ENCODE peak calls at places on chromosomes 2 and 18, in ten cellular contexts. D is heart left ventricle; G is effector memory CD4-positive, alpha-beta T cell; H is esophagus squamous epithelium; L is small intestine; N is mesendoderm; E is psoas muscle; M is neural progenitor cell; K is mammary epithelial cell; P is thoracic aorta. S is an unnamed sample.

GRCh38 chr2:168945508-168945907 is 44.4 kb downstream of the G6PC2 start:
- DNase-seq in D (no peak), G (no peak), H (no peak), L (no peak), N (no peak), E (no peak), M (no peak), K (no peak), P (no peak), S (no peak)

GRCh38 chr2:224126459-224126858 is 87.4 kb upstream of the SERPINE2 start:
- DNase-seq in D (no peak), G (no peak), H (no peak), L (no peak), N (no peak), E (no peak), M (no peak), K (no peak), P (no peak), S (no peak)

GRCh38 chr2:212480447-212480846 is 58.2 kb downstream of the ERBB4 start:
- DNase-seq in D (no peak), G (no peak), H (no peak), L (no peak), N (no peak), E (no peak), M (no peak), K (no peak), P (no peak), S (no peak)

GRCh38 chr2:46955764-46956163 is 40.2 kb upstream of the MCFD2 start:
- DNase-seq in D (no peak), G (no peak), H (no peak), L (no peak), N (no peak), E (no peak), M (no peak), K (no peak), P (no peak), S (no peak)

GRCh38 chr18:55152801-55153200 is 193.5 kb upstream of the CCDC68 start:
- DNase-seq in D (no peak), G (no peak), H (no peak), L (no peak), N (no peak), E (no peak), M (no peak), K (peak; percentile 77), P (no peak), S (no peak)

GRCh38 chr2:64716569-64716968 is 62.9 kb upstream of the SERTAD2 start:
- DNase-seq in D (no peak), G (no peak), H (no peak), L (no peak), N (no peak), E (no peak), M (no peak), K (no peak), P (no peak), S (no peak)

GRCh38 chr2:14975401-14975800 is 342.9 kb downstream of the LRATD1 start:
- DNase-seq in D (no peak), G (no peak), H (no peak), L (no peak), N (no peak), E (no peak), M (no peak), K (peak; percentile 17), P (no peak), S (no peak)

GRCh38 chr2:177187631-177188312 is 24.8 kb upstream of the HNRNPA3 start:
- DNase-seq in D (no peak), G (no peak), H (no peak), L (peak; percentile 93), N (peak; percentile 56), E (no peak), M (no peak), K (no peak), P (no peak), S (no peak)

GRCh38 chr2:1807167-1807566 is 62.9 kb upstream of the PXDN start:
- DNase-seq in D (peak; percentile 7), G (no peak), H (no peak), L (no peak), N (no peak), E (no peak), M (no peak), K (no peak), P (no peak), S (no peak)

GRCh38 chr2:203209538-203209937 is 29.3 kb upstream of the CYP20A1 start:
- DNase-seq in D (no peak), G (no peak), H (no peak), L (no peak), N (no peak), E (no peak), M (no peak), K (no peak), P (no peak), S (no peak)

DNA sequence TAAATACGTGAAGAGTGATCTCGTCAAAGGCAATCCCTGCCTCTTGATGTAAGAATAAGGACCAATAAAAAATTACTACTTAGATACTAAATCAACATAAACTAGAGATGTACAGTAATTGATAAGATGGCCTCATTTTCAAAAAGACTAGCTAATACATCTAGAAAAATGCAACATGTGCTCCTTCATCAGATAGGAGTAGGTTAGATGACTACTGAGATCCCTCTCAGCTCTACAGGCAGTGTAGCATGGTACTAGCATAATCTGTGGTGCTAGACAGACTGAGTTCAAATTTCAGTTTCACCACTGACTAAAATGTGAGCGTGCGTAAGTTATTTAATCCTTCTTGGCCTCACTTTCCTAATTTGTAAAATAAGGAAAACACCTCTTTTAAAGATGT is 82.6 kb upstream of the FRZB start:
- DNase-seq in D (no peak), G (no peak), H (no peak), L (no peak), N (no peak), E (no peak), M (no peak), K (no peak), P (no peak), S (no peak)
- H3K27ac ChIP-seq in D (peak overlapping the region; percentile 59), G (no peak overlapping the region), H (no peak overlapping the region), L (no peak overlapping the region), N (no peak overlapping the region), E (peak overlapping the region; percentile 85), M (peak overlapping the region; percentile 43), K (peak overlapping the region; percentile 72), P (no peak overlapping the region), S (no peak overlapping the region)

DNA sequence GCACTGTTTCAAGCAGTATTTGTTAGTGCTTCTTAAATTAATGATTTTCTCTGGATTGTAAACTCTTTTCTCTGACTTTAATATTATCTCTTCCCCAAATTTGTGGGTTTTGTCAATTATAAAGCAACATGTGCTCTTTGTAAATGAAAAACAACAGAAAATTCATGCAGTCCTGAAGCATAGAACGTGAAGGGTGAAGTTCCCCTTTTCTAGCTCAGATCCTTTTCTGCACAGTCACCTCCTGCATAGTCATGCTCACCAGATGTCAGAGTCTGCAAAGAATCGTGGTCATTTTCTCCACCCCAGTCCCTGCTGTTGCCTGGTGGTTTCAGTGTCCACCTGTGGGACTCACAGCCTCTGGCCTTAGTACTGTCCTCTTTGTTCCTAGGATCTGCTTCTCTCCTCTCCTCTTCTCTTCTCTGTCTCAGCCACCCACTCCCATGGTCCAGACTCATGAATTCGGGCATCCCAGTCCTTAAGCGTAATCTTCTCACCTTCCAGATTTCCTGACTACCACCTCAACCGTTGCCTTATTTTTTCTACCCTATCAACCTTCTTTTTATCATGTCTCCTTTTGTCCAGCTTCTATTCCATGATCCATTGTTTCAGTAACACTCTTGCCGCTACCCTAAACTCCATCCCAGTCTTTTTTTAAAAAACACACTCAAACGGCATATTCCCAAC is 229.1 kb downstream of the RTP5 start:
- DNase-seq in D (no peak), G (no peak), H (no peak), L (no peak), N (no peak), E (no peak), M (no peak), K (peak; percentile 19), P (no peak), S (no peak)
- H3K4me1 ChIP-seq in D (no peaks in the 10 kb centered on the region), G (no peaks in the 10 kb centered on the region), H (no peaks in the 10 kb centered on the region), L (no peaks in the 10 kb centered on the region), N (no peaks in the 10 kb centered on the region), E (no peaks in the 10 kb centered on the region), M (no peaks in the 10 kb centered on the region), K (no peaks in the 10 kb centered on the region), P (no peaks in the 10 kb centered on the region), S (no peaks in the 10 kb centered on the region)

DNA sequence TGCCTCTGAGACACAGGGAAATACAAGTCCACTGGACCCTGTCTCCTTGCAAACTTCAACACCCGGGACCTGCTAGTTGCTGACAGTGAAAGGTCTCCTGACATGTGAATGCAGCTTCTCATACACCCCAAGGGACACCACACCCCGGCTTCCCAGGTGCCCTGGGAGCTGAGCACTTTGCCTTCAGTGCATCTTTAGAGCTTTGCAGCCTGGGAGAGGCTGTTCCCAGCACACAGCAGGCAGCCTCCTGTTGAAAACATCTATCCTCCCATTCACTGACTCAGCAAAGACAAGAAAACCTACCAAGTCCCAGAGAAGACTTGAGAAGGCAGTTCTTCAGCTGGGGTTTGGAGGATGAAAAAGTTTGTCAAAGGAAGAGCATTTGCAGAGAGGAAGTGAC is 143.4 kb downstream of the COL6A3 start:
- DNase-seq in D (no peak), G (no peak), H (no peak), L (no peak), N (no peak), E (no peak), M (no peak), K (no peak), P (no peak), S (no peak)
- H3K27ac ChIP-seq in D (no peak overlapping the region), G (no peak overlapping the region), H (no peak overlapping the region), L (no peak overlapping the region), N (no peak overlapping the region), E (no peak overlapping the region), M (no peak overlapping the region), K (no peak overlapping the region), P (no peak overlapping the region), S (no peak overlapping the region)

GRCh38 chr2:109172556-109173105 is 43.6 kb downstream of the SH3RF3 start:
- DNase-seq in D (no peak), G (no peak), H (no peak), L (no peak), N (no peak), E (no peak), M (no peak), K (no peak), P (no peak), S (no peak)

GRCh38 chr2:109174626-109175349 is 45.8 kb downstream of the SH3RF3 start:
- DNase-seq in D (no peak), G (no peak), H (no peak), L (no peak), N (no peak), E (no peak), M (no peak), K (no peak), P (no peak), S (no peak)

GRCh38 chr2:109173311-109174171 is 44.5 kb downstream of the SH3RF3 start:
- DNase-seq in D (no peak), G (no peak), H (no peak), L (no peak), N (peak; percentile 74), E (peak; percentile 90), M (peak; percentile 75), K (no peak), P (peak; percentile 70), S (no peak)

GRCh38 chr2:109175350-109175678 is 46.3 kb downstream of the SH3RF3 start:
- DNase-seq in D (no peak), G (no peak), H (no peak), L (no peak), N (no peak), E (no peak), M (no peak), K (no peak), P (no peak), S (no peak)

DNA sequence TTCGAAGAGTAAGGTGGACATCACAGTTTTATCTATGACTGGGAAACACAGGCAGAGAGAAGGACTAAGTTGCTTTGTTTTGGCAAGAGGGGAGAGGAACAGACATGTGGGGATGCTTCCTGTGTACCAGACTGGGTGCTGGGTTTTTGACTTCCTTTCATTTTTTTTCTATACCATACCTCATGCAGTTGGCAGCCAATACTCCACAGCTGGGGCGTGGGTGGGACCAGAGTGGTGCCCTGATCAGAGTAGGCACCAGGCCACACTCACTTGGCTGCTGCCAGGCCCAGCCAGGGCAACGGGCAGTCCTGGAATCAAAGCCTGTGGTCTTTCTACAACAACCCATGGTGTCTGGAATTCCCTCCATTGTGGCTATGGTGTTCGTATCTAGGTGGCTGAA is 45.2 kb downstream of the SH3RF3 start:
- DNase-seq in D (no peak), G (no peak), H (no peak), L (no peak), N (no peak), E (no peak), M (no peak), K (no peak), P (no peak), S (no peak)
- H3K4me1 ChIP-seq in D (peaks cover 43% of the 10 kb centered on the region), G (no peaks in the 10 kb centered on the region), H (peaks cover 52% of the 10 kb centered on the region), L (no peaks in the 10 kb centered on the region), N (peaks cover 2% of the 10 kb centered on the region), E (peaks cover 74% of the 10 kb centered on the region), M (peaks cover 14% of the 10 kb centered on the region), K (no peaks in the 10 kb centered on the region), P (peaks cover 89% of the 10 kb centered on the region), S (peaks cover 22% of the 10 kb centered on the region)

S was measured in RWPE2.